ENCODE peak calls at places on chromosome 21, in seven cellular contexts. L, J, S, I, X, T and G are unnamed samples.

GRCh38 chr21:15539376-15539775 is 190.4 kb upstream of the USP25 start:
- DNase-seq in J (no peak), L (no peak), S (no peak), I (no peak), X (no peak), T (no peak), G (no peak)

GRCh38 chr21:42508371-42508770 is 5.3 kb upstream of the SLC37A1 start:
- DNase-seq in X (no peak), T (no peak), I (no peak), L (no peak), S (no peak), J (no peak), G (no peak)

GRCh38 chr21:46124926-46125845 is 27.3 kb downstream of the COL6A2 start:
- DNase-seq in S (no peak), J (no peak), X (no peak), L (no peak), I (no peak), T (peak; percentile 21), G (peak; percentile 41)

GRCh38 chr21:45430521-45431501 is 25.8 kb downstream of the COL18A1 start:
- DNase-seq in L (peak; percentile 65), S (peak; percentile 84), I (no peak), T (no peak), J (no peak), X (peak; percentile 95), G (peak; percentile 72)

GRCh38 chr21:37916795-37917142 is 512 bp upstream of the KCNJ6 start:
- DNase-seq in J (no peak), X (peak; percentile 3), I (peak; percentile 17), S (peak; percentile 65), T (peak; percentile 57), L (no peak), G (peak; percentile 89)

GRCh38 chr21:43745772-43746517 is 27.0 kb downstream of the PDXK start:
- DNase-seq in I (no peak), X (no peak), J (no peak), S (no peak), L (no peak), T (no peak), G (no peak)

GRCh38 chr21:39452207-39452964 is 616 bp downstream of the SH3BGR start:
- DNase-seq in S (no peak), X (peak; percentile 3), J (no peak), T (no peak), I (no peak), L (peak; percentile 83), G (no peak)

GRCh38 chr21:22278366-22278765 is 1280.2 kb downstream of the NCAM2 start:
- DNase-seq in X (no peak), J (no peak), I (no peak), L (no peak), S (no peak), T (no peak), G (no peak)

GRCh38 chr21:34938079-34938764 is 110.9 kb downstream of the RUNX1 start:
- DNase-seq in X (no peak), L (peak; percentile 45), J (no peak), S (no peak), I (no peak), T (no peak), G (no peak)

GRCh38 chr21:34935452-34935851 is 113.7 kb downstream of the RUNX1 start:
- DNase-seq in L (no peak), T (no peak), J (no peak), I (no peak), X (no peak), S (no peak), G (no peak)

GRCh38 chr21:34936299-34936698 is 112.8 kb downstream of the RUNX1 start:
- DNase-seq in I (no peak), J (no peak), L (no peak), X (no peak), S (no peak), T (no peak), G (no peak)

GRCh38 chr21:34935868-34936267 is 113.2 kb downstream of the RUNX1 start:
- DNase-seq in T (no peak), S (no peak), J (no peak), X (no peak), L (no peak), I (no peak), G (no peak)

DNA sequence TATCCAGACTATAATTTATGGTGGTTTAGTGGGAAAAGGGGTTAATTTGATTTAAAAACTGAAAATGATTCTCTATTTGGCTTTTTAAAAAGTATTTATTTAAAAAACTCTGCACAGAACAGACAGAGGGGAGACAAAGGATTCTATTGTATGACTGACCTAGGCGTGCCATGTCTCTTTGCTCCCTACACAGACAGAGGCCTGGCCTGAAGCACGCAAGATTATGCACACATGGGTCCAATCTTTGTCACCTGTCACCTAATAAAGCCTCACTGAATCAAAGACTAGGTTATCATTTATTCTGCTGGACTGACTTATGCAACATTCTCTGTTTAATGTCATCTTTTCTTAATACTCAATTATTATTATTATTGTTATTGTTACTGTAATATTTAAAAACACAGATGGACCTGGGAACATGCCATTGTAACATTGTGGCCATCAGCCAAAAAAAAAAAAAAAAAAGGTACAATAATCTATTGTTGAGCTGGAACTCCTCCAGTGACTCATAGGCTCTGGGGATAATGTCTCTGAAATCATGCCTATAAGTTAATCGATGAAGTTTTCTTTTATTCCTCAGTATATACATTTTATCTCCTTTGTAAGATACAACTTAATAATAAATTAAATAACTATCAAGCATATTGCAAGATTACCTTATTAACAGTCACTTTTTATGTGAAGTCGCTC is 112.1 kb downstream of the RUNX1 start:
- DNase-seq in X (peak; percentile 48), S (no peak), I (no peak), J (no peak), T (no peak), L (no peak), G (no peak)
- TF ChIP-seq RAD21 in X (no peak), S (no peak), I (no peak), J (no peak), T (no peak), L (no peak), G (no peak)

GRCh38 chr21:34204481-34205439 is 131.4 kb downstream of the MRPS6 start:
- DNase-seq in L (no peak), J (no peak), S (no peak), I (no peak), T (peak; percentile 57), X (no peak), G (no peak)

GRCh38 chr21:34201001-34201400 is 127.6 kb downstream of the MRPS6 start:
- DNase-seq in X (no peak), J (no peak), L (no peak), T (no peak), I (no peak), S (no peak), G (no peak)

GRCh38 chr21:34204021-34204420 is 130.6 kb downstream of the MRPS6 start:
- DNase-seq in T (no peak), X (no peak), L (no peak), I (no peak), J (no peak), S (no peak), G (no peak)

GRCh38 chr21:34201441-34201838 is 128.1 kb downstream of the MRPS6 start:
- DNase-seq in S (no peak), J (no peak), L (no peak), X (no peak), T (no peak), I (no peak), G (peak; percentile 45)

DNA sequence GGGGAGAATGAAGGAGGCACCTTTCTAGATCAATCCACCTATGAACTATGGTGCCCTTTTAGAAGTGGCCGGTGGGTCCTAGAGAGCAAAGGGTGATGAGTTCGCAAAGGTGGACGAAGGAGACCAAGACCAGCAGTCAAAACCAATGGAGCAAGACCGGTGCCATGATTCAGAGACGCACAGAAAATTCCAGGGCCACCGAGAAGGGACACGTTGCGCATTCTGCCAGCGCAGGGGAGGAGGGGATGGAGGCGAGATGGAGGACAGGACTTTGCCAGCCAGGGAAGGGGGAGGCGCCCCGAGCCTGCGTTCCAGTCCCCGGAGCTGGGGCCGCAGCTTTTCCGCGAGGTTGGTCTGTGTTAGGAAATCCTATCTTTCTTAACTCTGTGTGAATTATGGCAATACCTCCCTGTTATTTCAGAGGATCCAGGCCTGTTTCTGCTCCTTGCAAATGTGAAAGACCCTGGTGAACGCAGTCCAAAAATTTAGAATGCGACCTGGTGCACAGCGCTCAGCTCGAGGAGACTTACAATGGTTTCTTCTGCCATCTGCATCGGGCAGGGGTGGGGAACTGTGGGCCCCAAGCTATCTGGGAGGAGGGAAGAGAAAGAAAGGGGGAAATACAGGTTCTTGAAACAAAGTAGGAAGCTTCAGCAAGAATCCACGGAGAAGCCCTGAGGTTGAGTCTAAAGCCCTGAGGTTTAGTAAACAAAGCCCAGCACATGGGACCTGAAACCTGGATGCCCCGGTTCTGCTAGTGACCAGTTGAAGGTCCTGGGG is 129.4 kb downstream of the MRPS6 start:
- DNase-seq in J (peak; percentile 3), X (no peak), S (no peak), T (peak; percentile 55), I (no peak), L (no peak), G (no peak)
- TF ChIP-seq RAD21 in J (no peak), X (no peak), S (no peak), T (no peak), I (no peak), L (no peak), G (no peak)

GRCh38 chr21:41506005-41506404 is 2.0 kb downstream of the TMPRSS2 start:
- DNase-seq in J (no peak), I (no peak), X (no peak), T (no peak), L (no peak), S (no peak), G (no peak)

GRCh38 chr21:41509206-41509496 is 1.2 kb upstream of the TMPRSS2 start:
- DNase-seq in S (no peak), T (no peak), J (no peak), L (no peak), X (no peak), I (no peak), G (no peak)

GRCh38 chr21:41508415-41509205 is 652 bp upstream of the TMPRSS2 start:
- DNase-seq in L (no peak), J (no peak), X (no peak), I (no peak), S (no peak), T (no peak), G (no peak)

GRCh38 chr21:41506526-41507520 is 1.1 kb downstream of the TMPRSS2 start:
- DNase-seq in X (no peak), I (no peak), J (no peak), L (no peak), S (no peak), T (no peak), G (no peak)

GRCh38 chr21:41507521-41508414 is at the start of gene TMPRSS2:
- DNase-seq in I (no peak), X (no peak), T (no peak), J (no peak), L (no peak), S (no peak), G (peak; percentile 78)
- TF ChIP-seq RAD21 in I (no peak), X (no peak), T (no peak), J (no peak), L (no peak), S (no peak), G (no peak)

GRCh38 chr21:33661146-33661545 is 18.8 kb downstream of the ITSN1 start:
- DNase-seq in X (no peak), I (no peak), S (no peak), J (no peak), T (no peak), L (peak; percentile 23), G (no peak)
- TF ChIP-seq RAD21 in X (no peak), I (no peak), S (no peak), J (no peak), T (no peak), L (no peak), G (no peak)